ENCODE peak calls at places on chromosomes 7 and 10, in ten cellular contexts. V, C, F, S, X, D, J, I, T and U are unnamed samples. For H4K20me1, the result is how much of the 10 kb centered on the place peaks cover.

GRCh38 chr7:130384371-130384801 is 4.1 kb downstream of the CPA1 start:
- DNase-seq in J (no peak), T (no peak), C (no peak), D (no peak), S (no peak), I (no peak), V (no peak), X (no peak), F (no peak), U (no peak)

GRCh38 chr10:2915412-2915811 is 151.9 kb upstream of the PFKP start:
- DNase-seq in T (no peak), I (no peak), V (no peak), D (no peak), J (no peak), F (no peak), S (no peak), C (no peak), X (no peak), U (no peak)

GRCh38 chr7:37732253-37732652 is 48.7 kb downstream of the GPR141 start:
- DNase-seq in C (peak), V (peak), S (peak), I (peak), X (no peak), F (peak), D (no peak), J (peak), T (peak), U (no peak)

GRCh38 chr7:38448076-38448475 is 174.6 kb upstream of the TARP start:
- DNase-seq in S (no peak), I (no peak), T (no peak), D (peak), V (no peak), C (no peak), F (no peak), X (peak), J (no peak), U (no peak)

GRCh38 chr10:132392811-132393694 is 3.9 kb upstream of the PWWP2B start:
- DNase-seq in X (peak), F (no peak), D (peak), S (peak), T (no peak), J (peak), V (no peak), I (no peak), C (no peak), U (peak)

GRCh38 chr10:114607358-114607998 is 50.6 kb downstream of the ABLIM1 start:
- DNase-seq in C (no peak), T (no peak), F (no peak), S (peak), V (no peak), I (no peak), X (peak), D (peak), J (peak), U (no peak)

GRCh38 chr10:36736311-36736710 is 389.1 kb upstream of the ANKRD30A start:
- DNase-seq in T (no peak), F (no peak), C (no peak), D (no peak), J (peak), S (peak), I (no peak), X (no peak), V (no peak), U (no peak)

GRCh38 chr10:104791471-104791870 is 150.4 kb downstream of the SORCS3 start:
- DNase-seq in V (no peak), T (no peak), F (no peak), I (no peak), C (no peak), D (no peak), X (no peak), S (no peak), J (no peak), U (no peak)

DNA sequence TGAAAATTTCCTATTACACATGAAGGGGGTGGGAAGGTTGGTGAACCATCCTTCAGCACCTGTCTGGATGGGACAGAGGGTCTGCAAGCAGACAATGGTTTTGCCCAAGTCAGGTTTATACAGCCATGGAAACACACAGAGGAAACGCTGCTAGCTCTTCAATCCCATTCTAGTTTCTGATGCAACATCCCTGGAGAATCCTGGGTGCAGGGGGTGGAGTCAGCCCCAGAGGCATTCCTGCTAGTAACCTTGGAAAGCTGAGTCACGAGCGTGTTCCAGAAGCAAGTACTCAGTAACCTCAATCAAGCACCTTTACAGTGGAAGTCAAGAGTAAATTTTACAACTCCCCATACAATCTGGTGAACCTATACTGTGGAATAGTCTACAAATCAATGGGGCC is 95.2 kb downstream of the ZRANB1 start:
- DNase-seq in J (peak), S (peak), I (no peak), X (peak), D (peak), F (peak), V (peak), T (peak), C (no peak), U (peak)
- H4K20me1 ChIP-seq in J (under half), S (under half), I (under half), X (half or more), D (under half), F (half or more), V (under half), T (under half), C (half or more), U (under half)

GRCh38 chr7:3942778-3943177 is 641.7 kb downstream of the SDK1 start:
- DNase-seq in F (no peak), V (no peak), S (no peak), X (no peak), D (peak), T (no peak), C (no peak), I (no peak), J (no peak), U (no peak)

GRCh38 chr7:3937146-3937545 is 636.1 kb downstream of the SDK1 start:
- DNase-seq in S (peak), J (no peak), I (no peak), F (no peak), C (no peak), V (no peak), D (peak), T (no peak), X (no peak), U (no peak)

GRCh38 chr7:3943265-3943664 is 642.2 kb downstream of the SDK1 start:
- DNase-seq in T (no peak), X (no peak), D (no peak), V (no peak), C (no peak), J (no peak), I (no peak), S (no peak), F (peak), U (no peak)

GRCh38 chr7:3931843-3932242 is 630.8 kb downstream of the SDK1 start:
- DNase-seq in X (no peak), T (no peak), C (no peak), S (no peak), V (no peak), I (no peak), F (no peak), J (no peak), D (no peak), U (no peak)

DNA sequence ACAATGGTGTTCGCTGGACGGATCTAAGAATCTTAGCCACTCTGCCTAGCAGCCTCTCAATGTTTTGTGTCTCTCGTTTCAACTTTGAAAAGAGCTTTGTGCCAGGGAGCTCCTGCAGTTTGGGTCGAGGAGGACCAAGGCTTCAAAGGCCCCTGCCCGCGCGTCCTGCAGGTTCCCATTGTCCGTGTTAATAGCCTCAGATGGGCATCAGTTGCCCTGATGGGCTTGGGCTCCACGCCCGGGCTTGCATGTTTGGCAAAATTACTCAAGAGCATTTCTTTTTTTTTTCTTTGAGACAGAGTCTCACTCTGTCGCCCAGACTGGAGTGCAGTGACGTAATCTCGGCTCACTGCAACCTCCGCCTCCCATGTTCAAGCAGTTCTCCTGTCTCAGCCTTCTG is 636.5 kb downstream of the SDK1 start:
- DNase-seq in I (no peak), S (no peak), D (peak), F (no peak), T (no peak), V (no peak), J (no peak), C (no peak), X (no peak), U (no peak)
- H4K20me1 ChIP-seq in I (under half), S (under half), D (under half), F (under half), T (under half), V (under half), J (under half), C (under half), X (under half), U (under half)

DNA sequence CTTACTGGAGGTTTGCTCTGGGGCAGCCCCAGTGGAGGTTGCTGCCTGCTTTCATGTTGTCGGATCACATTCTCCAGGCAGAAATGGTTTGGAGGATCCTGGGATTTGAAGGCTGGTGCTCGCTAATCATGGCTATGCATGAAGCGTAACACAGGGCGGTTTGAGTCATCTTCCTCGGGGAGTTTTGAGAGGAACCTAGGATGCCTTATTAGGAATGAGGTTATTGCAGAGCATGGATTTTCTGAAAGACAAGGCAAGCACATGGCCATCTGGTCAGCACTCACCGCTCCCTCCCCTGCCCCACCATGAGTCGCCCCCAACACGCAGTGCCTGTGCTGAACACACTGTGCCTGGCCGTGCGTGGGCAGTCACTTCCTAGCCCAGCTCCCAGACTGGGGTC is 319.9 kb downstream of the DPP6 start:
- DNase-seq in S (no peak), D (no peak), J (no peak), C (no peak), F (no peak), I (no peak), X (no peak), T (no peak), V (no peak), U (no peak)
- H4K20me1 ChIP-seq in S (under half), D (under half), J (under half), C (under half), F (under half), I (under half), X (under half), T (under half), V (under half), U (under half)

GRCh38 chr10:78039743-78040142 is 6.1 kb downstream of the RPS24 start:
- DNase-seq in S (no peak), I (no peak), T (no peak), J (no peak), C (no peak), F (peak), X (no peak), D (no peak), V (no peak), U (no peak)

GRCh38 chr10:78035437-78035836 is 1.8 kb downstream of the RPS24 start:
- DNase-seq in V (no peak), C (no peak), J (no peak), T (no peak), X (no peak), D (no peak), F (no peak), S (no peak), I (no peak), U (no peak)

GRCh38 chr10:78038791-78039547 is 5.3 kb downstream of the RPS24 start:
- DNase-seq in V (no peak), J (no peak), S (no peak), F (peak), C (no peak), I (no peak), T (no peak), X (no peak), D (no peak), U (no peak)

GRCh38 chr10:78035933-78036583 is 2.4 kb downstream of the RPS24 start:
- DNase-seq in T (no peak), D (no peak), J (peak), C (no peak), V (no peak), I (no peak), X (no peak), S (no peak), F (no peak), U (no peak)

DNA sequence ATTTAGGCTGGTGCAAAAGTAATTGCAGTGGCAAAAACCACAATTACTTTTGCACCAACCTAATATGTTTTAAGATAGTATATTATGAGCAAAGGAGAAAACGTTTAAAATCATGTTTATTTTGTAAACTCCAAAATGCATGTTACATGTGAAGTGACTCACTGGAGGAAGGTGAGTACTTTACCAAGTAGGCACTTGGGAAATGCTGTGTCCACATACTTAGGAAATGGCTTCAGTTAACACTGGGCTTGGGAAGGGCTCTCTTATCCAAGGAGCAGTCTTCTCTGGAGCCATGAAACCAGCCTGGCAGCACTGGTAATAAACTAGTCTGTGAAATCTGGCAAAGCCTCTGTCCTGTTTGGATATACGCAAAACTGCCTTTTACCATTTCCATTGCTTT is 4.4 kb downstream of the RPS24 start:
- DNase-seq in D (peak), F (no peak), J (peak), S (peak), I (no peak), T (no peak), V (no peak), C (no peak), X (peak), U (no peak)
- H4K20me1 ChIP-seq in D (under half), F (half or more), J (half or more), S (under half), I (half or more), T (half or more), V (half or more), C (half or more), X (half or more), U (half or more)

DNA sequence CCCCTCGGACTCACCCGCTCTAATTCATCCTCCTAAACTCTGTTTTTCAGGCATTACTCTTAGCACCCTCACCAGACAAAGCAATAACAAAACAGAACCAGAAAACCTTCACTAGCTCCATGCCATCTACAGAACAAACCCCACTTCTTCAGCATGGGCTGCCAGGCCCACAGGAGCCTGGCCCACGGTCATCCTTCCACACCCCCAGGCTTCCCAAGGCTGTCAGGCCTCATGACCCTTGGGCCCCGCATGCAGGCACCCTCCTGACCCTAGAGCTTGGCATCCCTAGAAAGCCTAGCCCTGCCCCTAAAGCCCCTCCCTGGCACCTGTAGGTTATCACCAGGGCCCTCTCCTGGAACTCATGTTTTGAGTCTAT is 59.6 kb downstream of the PRKAG2 start:
- DNase-seq in C (no peak), D (no peak), V (no peak), T (no peak), S (no peak), F (no peak), X (no peak), J (no peak), I (no peak), U (no peak)
- H4K20me1 ChIP-seq in C (under half), D (under half), V (under half), T (under half), S (under half), F (under half), X (under half), J (under half), I (under half), U (under half)

DNA sequence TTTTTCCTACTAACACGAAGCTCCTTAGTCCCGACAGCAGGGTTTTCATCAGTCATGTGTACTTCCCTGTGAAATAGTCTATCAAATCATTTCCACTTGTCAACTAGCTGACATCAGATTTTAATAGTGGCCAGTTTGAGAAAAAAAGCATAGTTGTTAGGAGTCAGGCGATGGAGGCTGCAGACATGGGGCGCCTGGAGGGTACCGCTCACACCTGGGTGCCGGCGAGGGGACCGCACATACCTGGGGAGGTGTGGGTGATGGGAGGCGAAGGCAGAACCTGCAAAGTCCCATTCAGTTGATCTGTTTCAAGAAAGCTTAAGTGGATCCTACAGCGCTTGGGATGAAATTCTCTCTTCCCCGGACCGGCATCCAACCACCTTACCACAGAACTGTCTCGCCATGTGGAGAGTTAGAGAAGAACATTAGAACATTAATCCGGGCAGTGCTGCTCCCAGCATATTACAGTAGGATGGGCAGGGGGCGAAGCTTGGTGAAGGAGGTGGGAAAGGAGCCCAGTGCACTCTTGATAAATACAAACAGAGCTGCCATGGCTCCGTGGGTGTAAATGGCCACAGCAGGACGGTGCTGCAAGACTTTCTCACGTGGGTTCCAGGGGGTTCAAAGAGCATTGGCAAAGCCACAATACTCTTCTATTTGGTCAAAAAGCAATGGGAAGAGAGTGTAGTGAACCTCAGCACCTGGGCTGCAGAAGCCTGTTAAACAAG is 24.2 kb downstream of the ADARB2 start:
- DNase-seq in V (no peak), D (no peak), T (no peak), J (no peak), C (no peak), X (no peak), S (no peak), F (no peak), I (no peak), U (no peak)
- H4K20me1 ChIP-seq in V (under half), D (under half), T (under half), J (under half), C (under half), X (under half), S (under half), F (under half), I (under half), U (under half)

GRCh38 chr10:576130-576465 is 113.4 kb downstream of the DIP2C start:
- DNase-seq in S (peak), D (peak), F (no peak), V (no peak), J (no peak), I (no peak), T (no peak), C (no peak), X (peak), U (no peak)
- H4K20me1 ChIP-seq in S (under half), D (under half), F (under half), V (under half), J (under half), I (under half), T (under half), C (half or more), X (half or more), U (under half)

GRCh38 chr7:69906309-69906995 is 308.2 kb downstream of the AUTS2 start:
- DNase-seq in F (no peak), V (no peak), X (no peak), C (no peak), I (no peak), S (no peak), D (peak), T (no peak), J (no peak), U (no peak)

GRCh38 chr7:69911337-69911736 is 313.1 kb downstream of the AUTS2 start:
- DNase-seq in S (no peak), F (no peak), T (no peak), C (no peak), I (no peak), J (no peak), D (no peak), X (no peak), V (no peak), U (no peak)

GRCh38 chr7:69903410-69903809 is 305.1 kb downstream of the AUTS2 start:
- DNase-seq in J (no peak), F (no peak), C (no peak), T (no peak), X (no peak), S (no peak), V (no peak), I (no peak), D (peak), U (no peak)

GRCh38 chr7:69910150-69910549 is 311.9 kb downstream of the AUTS2 start:
- DNase-seq in X (no peak), T (no peak), J (no peak), D (no peak), I (no peak), V (no peak), C (no peak), F (no peak), S (no peak), U (no peak)

DNA sequence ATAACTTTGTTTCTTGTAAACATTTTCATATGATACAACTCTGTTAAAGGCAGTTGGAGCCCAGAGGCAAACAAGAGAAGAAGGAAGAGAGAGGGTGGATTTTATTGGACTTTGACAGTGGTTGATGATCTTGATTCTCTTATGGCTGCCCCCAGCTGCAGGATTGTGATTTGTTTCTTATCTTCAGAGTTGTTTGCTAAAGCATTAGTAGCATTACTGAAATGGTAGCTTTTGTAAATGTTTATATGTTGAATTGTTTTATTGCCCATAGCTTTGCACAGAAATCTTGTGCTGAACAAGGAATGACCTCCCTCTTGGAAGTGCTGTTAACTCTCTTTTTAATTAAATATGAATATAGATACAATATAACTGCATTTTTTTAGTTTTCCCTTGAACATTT is 309.4 kb downstream of the AUTS2 start:
- DNase-seq in T (no peak), S (no peak), I (no peak), D (no peak), J (no peak), F (no peak), C (no peak), V (no peak), X (no peak), U (no peak)
- H4K20me1 ChIP-seq in T (under half), S (under half), I (under half), D (under half), J (under half), F (under half), C (under half), V (under half), X (under half), U (under half)